ENCODE peak calls at places on chromosome 17, in four cellular contexts. P is naive thymus-derived CD4-positive, alpha-beta T cell; M is A549; F is body of pancreas. B is an unnamed sample.
A peak's percentile ranks its signal among the peaks of the same experiment; 100 is the strongest.

GRCh38 chr17:30532871-30533270 is 55.7 kb downstream of the GOSR1 start:
- DNase-seq in P (no peak), M (no peak), F (no peak), B (no peak)

GRCh38 chr17:29567362-29568330 is 809 bp upstream of the ABHD15 start:
- DNase-seq in P (peak; percentile 63), M (peak; percentile 85), F (peak; percentile 71), B (peak; percentile 84)

GRCh38 chr17:79933863-79934652 is 94.8 kb upstream of the CBX4 start:
- DNase-seq in P (no peak), M (peak; percentile 58), F (peak; percentile 43), B (no peak)

GRCh38 chr17:41523787-41524186 is 4.3 kb downstream of the KRT19 start:
- DNase-seq in P (no peak), M (no peak), F (no peak), B (no peak)

GRCh38 chr17:51848451-51848850 is 310.1 kb downstream of the CA10 start:
- DNase-seq in P (no peak), M (no peak), F (no peak), B (no peak)

GRCh38 chr17:17813055-17813724 is 23.6 kb downstream of the SREBF1 start:
- DNase-seq in P (no peak), M (peak; percentile 66), F (no peak), B (no peak)

GRCh38 chr17:81044764-81045589 is 10.0 kb downstream of the BAIAP2 start:
- DNase-seq in P (no peak), M (peak; percentile 45), F (peak; percentile 77), B (peak; percentile 88)

GRCh38 chr17:30344283-30345088 is 10.6 kb upstream of the TMIGD1 start:
- DNase-seq in P (no peak), M (peak; percentile 85), F (peak; percentile 91), B (peak; percentile 52)

GRCh38 chr17:80414508-80414802 is 512 bp upstream of the ENDOV start:
- DNase-seq in P (no peak), M (peak; percentile 28), F (no peak), B (no peak)

GRCh38 chr17:9900744-9901143 is 4.3 kb downstream of the RCVRN start:
- DNase-seq in P (no peak), M (no peak), F (peak; percentile 12), B (no peak)

GRCh38 chr17:69818467-69818866 is 256.6 kb upstream of the KCNJ16 start:
- DNase-seq in P (no peak), M (no peak), F (no peak), B (no peak)

GRCh38 chr17:79926308-79927135 is 87.3 kb upstream of the CBX4 start:
- DNase-seq in P (no peak), M (no peak), F (peak; percentile 47), B (no peak)

GRCh38 chr17:35087731-35088646 is 24.5 kb upstream of the RFFL start:
- DNase-seq in P (peak; percentile 32), M (peak; percentile 75), F (peak; percentile 57), B (peak; percentile 73)

GRCh38 chr17:35086931-35087573 is 23.5 kb upstream of the RFFL start:
- DNase-seq in P (no peak), M (peak; percentile 75), F (peak; percentile 20), B (no peak)

GRCh38 chr17:35088647-35088910 is 25.1 kb upstream of the RFFL start:
- DNase-seq in P (no peak), M (peak; percentile 64), F (peak; percentile 68), B (no peak)

GRCh38 chr17:35088911-35089845 is 25.7 kb upstream of the RFFL start:
- DNase-seq in P (peak; percentile 93), M (peak; percentile 86), F (peak; percentile 87), B (peak; percentile 90)

DNA sequence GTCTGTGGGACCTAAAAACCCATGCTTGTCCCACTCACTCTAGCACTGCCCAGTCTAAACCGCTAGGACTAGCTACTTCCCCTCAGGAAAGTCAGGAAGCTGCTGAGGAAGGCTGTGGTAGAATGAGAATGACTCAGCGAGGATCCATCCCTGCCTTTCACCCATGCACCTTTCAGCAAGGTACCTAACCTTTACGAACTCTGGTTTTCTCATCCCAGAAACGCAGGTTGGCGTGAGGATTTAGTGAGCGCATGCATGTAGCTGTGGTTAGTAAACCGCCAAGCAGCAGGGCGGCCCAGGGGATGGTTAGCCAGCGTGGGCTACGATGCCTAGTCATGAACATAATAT is 26.3 kb upstream of the RFFL start:
- DNase-seq in P (no peak), M (peak; percentile 74), F (no peak), B (no peak)
- H3K27ac ChIP-seq in P (peak overlapping the region; percentile 73), M (peak overlapping the region; percentile 96), F (peak overlapping the region; percentile 89), B (peak overlapping the region; percentile 92)

DNA sequence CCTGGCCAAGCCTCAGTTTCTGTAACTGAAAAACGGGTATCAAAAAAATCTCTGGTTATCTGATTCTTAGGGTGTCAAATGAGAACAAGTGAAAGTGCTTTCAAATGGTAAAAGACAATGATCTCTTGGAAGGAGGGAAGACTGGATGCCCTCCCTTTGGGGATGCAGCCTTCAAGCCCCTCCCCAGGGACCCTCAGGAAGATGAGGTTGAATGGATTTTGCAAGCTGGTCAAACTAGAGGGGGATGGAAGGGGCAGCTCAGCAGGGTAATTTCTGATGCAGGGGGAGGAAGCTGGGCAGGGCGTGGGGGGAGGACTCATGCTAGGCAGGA is 22.4 kb downstream of the ARHGAP23 start:
- DNase-seq in P (no peak), M (no peak), F (no peak), B (no peak)
- H3K4me3 ChIP-seq in P (no peak overlapping the region), M (no peak overlapping the region), F (no peak overlapping the region), B (no peak overlapping the region)

GRCh38 chr17:57276621-57277020 is 20.3 kb downstream of the MSI2 start:
- DNase-seq in P (no peak), M (no peak), F (no peak), B (no peak)
- H3K27ac ChIP-seq in P (no peak overlapping the region), M (no peak overlapping the region), F (no peak overlapping the region), B (no peak overlapping the region)

DNA sequence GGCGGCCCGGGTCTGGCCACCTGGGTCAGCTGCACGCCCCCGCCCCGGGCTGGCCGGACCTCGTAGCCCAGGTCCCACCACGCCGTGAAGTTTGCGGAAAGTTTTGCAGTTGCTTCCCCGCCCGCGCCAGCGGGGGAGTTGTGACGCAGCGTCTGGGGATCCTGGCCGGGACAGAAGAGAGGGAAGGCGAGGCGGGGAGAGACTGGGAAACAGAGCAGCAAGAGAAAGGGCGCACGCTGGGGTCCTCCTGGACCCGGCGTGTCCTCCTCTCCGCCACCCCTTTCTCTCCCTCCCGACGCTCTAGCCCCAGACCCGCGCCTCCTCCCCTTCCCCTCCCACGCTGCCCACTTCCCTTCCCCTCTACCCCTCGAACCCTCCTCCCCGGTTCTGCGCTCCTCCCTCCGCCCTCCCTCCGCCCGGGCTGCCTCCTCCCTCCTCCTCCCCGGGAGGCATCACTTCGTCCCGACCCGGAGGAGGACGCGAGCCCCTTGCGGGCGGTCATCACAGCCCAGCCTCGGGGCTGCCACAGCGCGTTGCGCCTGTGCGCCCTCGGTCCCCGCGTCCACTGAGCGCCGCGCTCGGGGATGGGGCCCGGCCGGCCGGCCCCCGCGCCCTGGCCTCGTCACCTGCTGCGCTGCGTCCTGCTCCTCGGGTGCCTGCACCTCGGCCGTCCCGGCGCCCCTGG is at the start of gene MRC2:
- DNase-seq in P (peak; percentile 25), M (peak; percentile 84), F (peak; percentile 36), B (peak; percentile 77)
- H3K4me3 ChIP-seq in P (peak within 1 kb of the TSS; percentile 51), M (peak within 1 kb of the TSS; percentile 96), F (no peak within 1 kb of the TSS), B (peak within 1 kb of the TSS; percentile 60)

B was measured in heart left ventricle.